ENCODE peak calls at places on chromosomes 4 and X, in nine cellular contexts. K is tibial nerve; G is cardiac fibroblast; J is astrocyte of the spinal cord; T is epithelial cell of esophagus; Y is CD4-positive, alpha-beta memory T cell; A is right cardiac atrium; P is SJCRH30; U is HFF-Myc. X is an unnamed sample.

GRCh38 chrX:118585296-118585695 is 89.7 kb downstream of the DOCK11 start:
- DNase-seq in G (no peak), P (no peak), Y (no peak), A (no peak), T (no peak), K (no peak), U (no peak), J (no peak), X (no peak)

GRCh38 chrX:153554519-153555167 is 37.2 kb downstream of the ATP2B3 start:
- DNase-seq in A (peak), K (peak), Y (peak), J (peak), U (no peak), G (peak), P (peak), T (peak), X (no peak)

GRCh38 chrX:68938244-68939004 is 109.6 kb downstream of the EFNB1 start:
- DNase-seq in G (peak), Y (no peak), U (no peak), T (no peak), J (peak), K (no peak), A (peak), P (no peak), X (peak)

GRCh38 chr4:5784960-5785611 is 74.1 kb downstream of the EVC start:
- DNase-seq in J (no peak), P (no peak), K (peak), T (peak), G (peak), Y (no peak), U (no peak), A (peak), X (no peak)

GRCh38 chr4:187006189-187006618 is 282.5 kb upstream of the FAT1 start:
- DNase-seq in J (peak), G (peak), K (no peak), A (no peak), T (peak), U (no peak), P (no peak), Y (no peak), X (peak)

GRCh38 chr4:165982934-165983333 is 109.9 kb downstream of the TLL1 start:
- DNase-seq in Y (no peak), J (no peak), U (no peak), P (no peak), A (no peak), G (no peak), T (no peak), K (no peak), X (no peak)

GRCh38 chrX:31807165-31807564 is 735.3 kb upstream of the FTHL17 start:
- DNase-seq in P (no peak), T (no peak), G (no peak), U (no peak), Y (no peak), J (no peak), K (no peak), A (no peak), X (no peak)

GRCh38 chr4:87017580-87018061 is 82.8 kb downstream of the AFF1 start:
- DNase-seq in P (no peak), G (peak), J (peak), U (no peak), Y (no peak), K (no peak), T (no peak), A (no peak), X (peak)

GRCh38 chr4:121096629-121097028 is 24.3 kb upstream of the NDNF start:
- DNase-seq in K (no peak), G (peak), U (no peak), A (no peak), J (peak), Y (peak), T (peak), P (no peak), X (no peak)

GRCh38 chrX:19673334-19674040 is 158.2 kb upstream of the MAP3K15 start:
- DNase-seq in T (peak), J (peak), G (peak), Y (no peak), P (peak), A (peak), U (peak), K (peak), X (peak)

GRCh38 chrX:14351889-14352288 is 177.4 kb upstream of the GLRA2 start:
- DNase-seq in K (no peak), Y (no peak), J (no peak), U (no peak), P (no peak), G (no peak), T (no peak), A (no peak), X (no peak)

GRCh38 chrX:39814391-39814790 is 283.4 kb downstream of the BCOR start:
- DNase-seq in Y (peak), G (peak), K (peak), P (no peak), U (no peak), T (no peak), J (no peak), A (no peak), X (no peak)

GRCh38 chr4:175671491-175671934 is 140.6 kb downstream of the GPM6A start:
- DNase-seq in U (no peak), Y (no peak), A (no peak), G (no peak), K (no peak), P (peak), J (no peak), T (peak), X (no peak)

GRCh38 chrX:144253356-144253755 is 369.5 kb downstream of the UBE2NL start:
- DNase-seq in G (peak), P (no peak), J (no peak), Y (no peak), T (no peak), A (no peak), K (no peak), U (no peak), X (no peak)

GRCh38 chrX:154751121-154751668 is 318 bp upstream of the GAB3 start:
- DNase-seq in T (no peak), P (no peak), A (no peak), Y (peak), G (no peak), K (no peak), J (no peak), U (no peak), X (no peak)

GRCh38 chr4:156970501-156971167 is 965 bp downstream of the PDGFC start:
- DNase-seq in P (peak), G (peak), Y (no peak), K (peak), T (peak), A (peak), U (no peak), J (no peak), X (no peak)

GRCh38 chrX:13000311-13000811 is 25.5 kb downstream of the TMSB4X start:
- DNase-seq in U (no peak), Y (peak), A (peak), J (no peak), G (no peak), T (no peak), K (no peak), P (no peak), X (no peak)

GRCh38 chr4:185799442-185799841 is 12.6 kb downstream of the SORBS2 start:
- DNase-seq in T (no peak), A (no peak), P (no peak), Y (no peak), K (no peak), U (no peak), J (no peak), G (no peak), X (no peak)

GRCh38 chrX:15384304-15384703 is at the start of gene VEGFD:
- DNase-seq in A (no peak), G (peak), K (no peak), Y (no peak), P (no peak), U (no peak), J (no peak), T (no peak), X (no peak)

GRCh38 chr4:13248621-13249298 is 235.4 kb downstream of the RAB28 start:
- DNase-seq in T (no peak), J (peak), K (no peak), Y (no peak), A (no peak), P (no peak), U (no peak), G (peak), X (no peak)

GRCh38 chrX:136954930-136955329 is 74.4 kb upstream of the RBMX start:
- DNase-seq in T (peak), Y (peak), G (peak), A (no peak), K (no peak), J (peak), P (no peak), U (peak), X (no peak)

GRCh38 chr4:2947926-2948325 is 15.3 kb downstream of the NOP14 start:
- DNase-seq in A (peak), U (no peak), G (no peak), P (no peak), J (no peak), T (peak), K (no peak), Y (no peak), X (no peak)

GRCh38 chr4:112266823-112267222 is 18.9 kb downstream of the TIFA start:
- DNase-seq in K (no peak), P (no peak), Y (no peak), U (no peak), T (peak), J (peak), A (no peak), G (peak), X (no peak)

GRCh38 chr4:19024047-19024446 is 1002.5 kb upstream of the LCORL start:
- DNase-seq in K (no peak), U (no peak), P (no peak), Y (no peak), G (no peak), A (no peak), J (no peak), T (no peak), X (no peak)

GRCh38 chr4:137804906-137805511 is 272.7 kb upstream of the PCDH18 start:
- DNase-seq in T (no peak), G (no peak), Y (no peak), J (no peak), U (no peak), A (no peak), P (no peak), K (no peak), X (no peak)

GRCh38 chrX:8755116-8755515 is 23.2 kb upstream of the ANOS1 start:
- DNase-seq in J (no peak), P (no peak), K (no peak), A (no peak), T (no peak), U (no peak), Y (no peak), G (no peak), X (no peak)

GRCh38 chr4:41448935-41449334 is 89.0 kb upstream of the LIMCH1 start:
- DNase-seq in G (peak), U (peak), Y (no peak), P (peak), A (peak), K (peak), J (no peak), T (no peak), X (no peak)

GRCh38 chrX:153861147-153861546 is 24.8 kb downstream of the L1CAM start:
- DNase-seq in U (no peak), Y (no peak), K (no peak), P (no peak), A (no peak), J (no peak), T (peak), G (no peak), X (no peak)

GRCh38 chr4:33924801-33925200 is 2319.5 kb downstream of the ARAP2 start:
- DNase-seq in K (no peak), Y (no peak), J (no peak), P (no peak), T (no peak), G (no peak), U (no peak), A (no peak), X (no peak)
- H3K4me3 ChIP-seq in K (no peak), Y (no peak), J (no peak), P (no peak), T (no peak), G (no peak), U (no peak), A (no peak), X (no peak)

DNA sequence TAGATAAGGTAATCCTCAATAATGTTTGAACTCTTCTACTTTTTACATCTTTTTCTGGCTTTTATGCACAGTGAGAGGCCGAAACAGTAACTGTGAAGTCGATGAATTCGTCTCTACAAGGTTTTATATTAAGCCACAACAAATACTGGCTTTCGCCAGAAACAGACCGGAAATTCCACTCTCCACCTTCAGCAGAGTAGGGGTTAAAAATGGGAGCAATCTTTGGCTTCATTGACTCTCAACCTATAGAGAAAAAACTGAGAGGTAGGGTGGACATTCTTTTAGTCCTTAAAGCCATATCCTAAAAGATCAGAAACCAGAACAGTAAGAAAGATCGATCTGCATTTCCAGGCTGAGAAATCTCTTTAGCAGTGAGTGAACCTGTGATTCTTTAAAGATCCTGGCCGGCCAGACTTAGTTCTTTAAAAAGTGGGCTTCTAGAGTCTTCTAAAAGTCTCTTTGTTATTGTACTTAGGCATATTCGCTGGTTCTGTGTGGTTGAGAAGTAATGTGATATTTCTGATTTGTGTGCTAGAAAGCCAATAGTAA is 1.9 kb downstream of the HSPA4L start:
- DNase-seq in P (no peak), U (no peak), Y (no peak), G (no peak), J (no peak), A (no peak), T (peak), K (no peak), X (no peak)
- H3K4me3 ChIP-seq in P (peak), U (peak), Y (no peak), G (no peak), J (no peak), A (no peak), T (peak), K (no peak), X (peak)

GRCh38 chrX:56995271-56995994 is at the start of gene SPIN3:
- DNase-seq in P (peak), G (peak), J (peak), U (no peak), K (peak), A (peak), T (peak), Y (peak), X (no peak)

GRCh38 chrX:56994375-56995270 is 718 bp downstream of the SPIN3 start:
- DNase-seq in K (no peak), A (peak), T (no peak), U (no peak), Y (no peak), P (peak), J (peak), G (peak), X (no peak)
- H3K4me3 ChIP-seq in K (peak), A (peak), T (peak), U (peak), Y (peak), P (peak), J (peak), G (peak), X (peak)

DNA sequence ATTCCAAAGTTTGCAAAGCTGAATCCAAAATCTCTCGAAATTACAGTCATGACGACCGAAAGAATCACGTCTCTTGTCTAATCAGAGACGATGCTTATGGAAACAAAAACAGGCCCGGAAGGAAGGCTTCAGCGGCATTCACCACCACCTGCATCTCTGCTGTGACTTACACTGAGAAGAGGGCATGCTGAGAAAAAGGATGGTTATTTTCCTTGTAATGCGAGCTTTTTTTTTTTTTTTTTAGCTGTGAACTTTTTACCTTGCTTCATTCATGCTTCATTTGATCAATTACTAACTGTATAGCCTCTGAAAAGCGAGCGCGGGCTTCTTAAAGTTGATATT is 209.2 kb downstream of the SOWAHB start:
- DNase-seq in Y (no peak), J (peak), P (no peak), A (no peak), G (no peak), U (no peak), K (no peak), T (peak), X (no peak)
- H3K4me3 ChIP-seq in Y (no peak), J (peak), P (peak), A (peak), G (peak), U (peak), K (peak), T (peak), X (peak)

GRCh38 chr4:158809611-158810486 is 41.0 kb downstream of the FNIP2 start:
- DNase-seq in A (no peak), Y (peak), U (peak), G (peak), T (peak), P (peak), J (peak), K (peak), X (peak)
- H3K4me3 ChIP-seq in A (no peak), Y (no peak), U (no peak), G (no peak), T (no peak), P (no peak), J (no peak), K (no peak), X (no peak)